ENCODE peak calls at places on chromosomes 4 and X, in five cellular contexts. One of them, this sample, is unnamed.

GRCh38 chrX:40171513-40172168 is 73.9 kb upstream of the BCOR start:
- DNase-seq in A549: no peak
- DNase-seq in HepG2: no peak
- DNase-seq in GM12878: no peak
- DNase-seq in K562: peak
- DNase-seq in this sample: no peak

GRCh38 chr4:83644677-83645639 is 109.0 kb downstream of the GPAT3 start:
- DNase-seq in A549: peak
- DNase-seq in HepG2: peak
- DNase-seq in GM12878: peak
- DNase-seq in K562: peak
- DNase-seq in this sample: peak

GRCh38 chr4:145697332-145697731 is 17.4 kb downstream of the C4orf51 start:
- DNase-seq in A549: no peak
- DNase-seq in HepG2: no peak
- DNase-seq in GM12878: no peak
- DNase-seq in K562: no peak
- DNase-seq in this sample: no peak

GRCh38 chrX:72305286-72306084 is at the start of gene CITED1:
- DNase-seq in A549: no peak
- DNase-seq in HepG2: no peak
- DNase-seq in GM12878: no peak
- DNase-seq in K562: peak
- DNase-seq in this sample: peak

GRCh38 chrX:139559383-139560042 is 29.0 kb downstream of the F9 start:
- DNase-seq in A549: peak
- DNase-seq in HepG2: peak
- DNase-seq in GM12878: peak
- DNase-seq in K562: peak
- DNase-seq in this sample: peak

GRCh38 chr4:151417164-151417571 is 8.2 kb downstream of the FHIP1A start:
- DNase-seq in A549: no peak
- DNase-seq in HepG2: peak
- DNase-seq in GM12878: no peak
- DNase-seq in K562: no peak
- DNase-seq in this sample: peak

GRCh38 chr4:128512767-128513322 is 225.2 kb upstream of the PGRMC2 start:
- DNase-seq in A549: no peak
- DNase-seq in HepG2: no peak
- DNase-seq in GM12878: no peak
- DNase-seq in K562: no peak
- DNase-seq in this sample: peak

GRCh38 chr4:159484049-159484448 is 381.2 kb downstream of the RAPGEF2 start:
- DNase-seq in A549: no peak
- DNase-seq in HepG2: no peak
- DNase-seq in GM12878: no peak
- DNase-seq in K562: no peak
- DNase-seq in this sample: no peak

GRCh38 chr4:118743867-118744266 is 58.7 kb downstream of the METTL14 start:
- DNase-seq in A549: no peak
- DNase-seq in HepG2: no peak
- DNase-seq in GM12878: no peak
- DNase-seq in K562: no peak
- DNase-seq in this sample: no peak

GRCh38 chr4:74311696-74312313 is 3.5 kb downstream of the EPGN start:
- DNase-seq in A549: peak
- DNase-seq in HepG2: peak
- DNase-seq in GM12878: peak
- DNase-seq in K562: no peak
- DNase-seq in this sample: peak

GRCh38 chr4:150108693-150109092 is 30.4 kb downstream of the DCLK2 start:
- DNase-seq in A549: no peak
- DNase-seq in HepG2: no peak
- DNase-seq in GM12878: no peak
- DNase-seq in K562: no peak
- DNase-seq in this sample: no peak

GRCh38 chr4:1205641-1206298 is 33.4 kb upstream of the SPON2 start:
- DNase-seq in A549: no peak
- DNase-seq in HepG2: no peak
- DNase-seq in GM12878: no peak
- DNase-seq in K562: no peak
- DNase-seq in this sample: peak

DNA sequence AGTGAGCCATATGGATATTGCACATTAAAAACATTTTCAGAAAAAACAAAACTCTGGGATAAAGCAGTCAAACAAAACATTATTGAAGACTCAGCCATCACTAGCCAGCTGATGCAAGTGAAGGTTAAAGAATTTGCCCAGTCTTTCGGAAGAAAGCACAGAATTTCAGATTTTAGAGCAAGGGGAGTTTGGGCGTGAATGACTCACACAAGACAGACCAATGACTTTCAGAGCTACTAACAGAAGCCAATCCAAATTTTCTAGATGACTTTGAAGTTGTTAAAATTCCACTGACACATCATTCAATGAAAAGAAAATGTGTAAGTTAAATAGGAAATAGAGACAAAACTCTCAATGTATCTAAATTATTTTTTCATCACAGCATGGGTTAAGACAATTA is 4.0 kb downstream of the MRFAP1L1 start:
- DNase-seq in A549: no peak
- DNase-seq in HepG2: no peak
- DNase-seq in GM12878: no peak
- DNase-seq in K562: no peak
- DNase-seq in this sample: no peak
- TF ChIP-seq JUNB in A549: no peak
- TF ChIP-seq JUNB in HepG2: no peak
- TF ChIP-seq JUNB in GM12878: no peak
- TF ChIP-seq JUNB in K562: no peak
- TF ChIP-seq JUNB in this sample: no peak

GRCh38 chr4:142566780-142567179 is 279.3 kb downstream of the INPP4B start:
- DNase-seq in A549: no peak
- DNase-seq in HepG2: no peak
- DNase-seq in GM12878: no peak
- DNase-seq in K562: no peak
- DNase-seq in this sample: no peak
- H3K4me3 ChIP-seq in A549: no peak
- H3K4me3 ChIP-seq in HepG2: no peak
- H3K4me3 ChIP-seq in GM12878: no peak
- H3K4me3 ChIP-seq in K562: no peak
- H3K4me3 ChIP-seq in this sample: no peak

DNA sequence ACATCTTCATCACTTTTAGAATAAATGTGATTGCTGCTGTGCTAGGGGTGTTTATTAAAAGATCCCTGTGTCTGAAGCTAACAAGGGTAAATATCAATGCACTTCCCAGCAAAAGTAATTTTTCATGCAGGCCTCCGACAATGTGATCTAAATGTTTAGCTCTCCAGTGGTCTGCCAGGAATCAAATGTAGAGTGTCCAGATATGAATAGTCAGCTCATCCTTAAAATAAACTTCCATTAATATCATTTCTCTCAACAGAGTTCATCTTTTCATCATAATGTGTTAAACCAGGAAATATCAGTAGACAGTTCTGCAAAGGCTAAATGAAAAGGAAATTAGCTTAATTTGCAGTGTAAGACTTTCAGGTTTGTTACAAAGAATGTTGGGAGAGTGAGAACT is 102.2 kb upstream of the EGFL6 start:
- DNase-seq in A549: no peak
- DNase-seq in HepG2: no peak
- DNase-seq in GM12878: no peak
- DNase-seq in K562: no peak
- DNase-seq in this sample: no peak
- H3K27ac ChIP-seq in A549: no peak
- H3K27ac ChIP-seq in HepG2: no peak
- H3K27ac ChIP-seq in GM12878: no peak
- H3K27ac ChIP-seq in K562: no peak
- H3K27ac ChIP-seq in this sample: no peak

GRCh38 chrX:120205816-120206753 is 44.5 kb upstream of the ZBTB33 start:
- DNase-seq in A549: no peak
- DNase-seq in HepG2: no peak
- DNase-seq in GM12878: no peak
- DNase-seq in K562: no peak
- DNase-seq in this sample: no peak
- TF ChIP-seq JUNB in A549: no peak
- TF ChIP-seq JUNB in HepG2: no peak
- TF ChIP-seq JUNB in GM12878: no peak
- TF ChIP-seq JUNB in K562: no peak
- TF ChIP-seq JUNB in this sample: no peak

DNA sequence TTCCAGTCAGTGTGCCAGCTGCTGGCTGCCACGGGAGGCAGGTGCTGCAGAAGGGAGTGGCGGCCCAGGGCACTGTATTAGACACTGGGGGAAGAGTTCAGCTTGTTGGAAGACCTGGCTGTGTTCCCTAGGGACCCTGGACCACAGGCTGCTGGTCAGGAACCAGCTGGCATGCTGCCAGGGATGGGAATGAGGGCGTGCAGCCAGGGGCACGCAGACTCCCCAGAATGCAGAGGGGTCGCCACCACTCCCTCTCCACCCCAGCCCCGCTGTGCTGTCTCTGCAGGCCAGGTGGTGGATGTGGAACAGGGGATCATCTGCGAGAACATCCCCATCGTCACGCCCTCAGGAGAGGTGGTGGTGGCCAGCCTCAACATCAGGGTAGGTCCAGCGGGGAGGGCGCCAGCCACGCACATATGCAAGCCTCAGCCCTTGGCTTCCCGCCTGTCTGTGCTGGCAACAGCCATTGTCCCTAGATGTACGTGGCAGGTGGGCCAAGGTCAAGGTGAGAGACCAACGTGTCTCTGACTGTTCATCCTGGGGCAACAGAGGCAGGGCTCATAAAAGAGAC is 12.3 kb downstream of the ABCD1 start:
- DNase-seq in A549: no peak
- DNase-seq in HepG2: no peak
- DNase-seq in GM12878: no peak
- DNase-seq in K562: no peak
- DNase-seq in this sample: no peak
- H3K4me3 ChIP-seq in A549: no peak
- H3K4me3 ChIP-seq in HepG2: no peak
- H3K4me3 ChIP-seq in GM12878: no peak
- H3K4me3 ChIP-seq in K562: no peak
- H3K4me3 ChIP-seq in this sample: no peak

DNA sequence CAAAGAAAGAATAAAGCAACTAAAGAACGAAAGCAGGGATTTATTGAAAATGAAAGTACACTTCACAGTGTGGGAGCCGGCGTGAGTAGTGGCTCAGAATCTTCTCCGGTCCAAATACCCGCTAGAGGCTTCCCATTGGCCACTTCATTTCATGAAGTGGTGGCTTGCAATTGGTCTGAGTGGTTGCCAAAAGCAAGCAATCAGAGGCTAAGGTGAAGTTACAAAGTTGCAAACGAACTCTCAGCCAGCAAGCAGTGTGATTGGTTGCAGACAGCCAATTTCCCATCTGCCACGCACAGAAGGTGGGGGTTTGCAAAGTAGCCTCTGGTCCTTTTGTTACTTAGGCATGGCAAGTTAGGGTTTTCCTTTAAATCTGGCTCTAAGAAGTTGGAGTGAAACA is 6.7 kb upstream of the CLOCK start:
- DNase-seq in A549: no peak
- DNase-seq in HepG2: peak
- DNase-seq in GM12878: no peak
- DNase-seq in K562: no peak
- DNase-seq in this sample: peak
- H3K27ac ChIP-seq in A549: no peak
- H3K27ac ChIP-seq in HepG2: no peak
- H3K27ac ChIP-seq in GM12878: no peak
- H3K27ac ChIP-seq in K562: no peak
- H3K27ac ChIP-seq in this sample: no peak

GRCh38 chrX:95057341-95057740 is 1383.3 kb downstream of the FAM133A start:
- DNase-seq in A549: no peak
- DNase-seq in HepG2: no peak
- DNase-seq in GM12878: no peak
- DNase-seq in K562: no peak
- DNase-seq in this sample: no peak

GRCh38 chrX:95056901-95057300 is 1382.9 kb downstream of the FAM133A start:
- DNase-seq in A549: peak
- DNase-seq in HepG2: no peak
- DNase-seq in GM12878: no peak
- DNase-seq in K562: no peak
- DNase-seq in this sample: peak

GRCh38 chrX:95059909-95060308 is 1385.9 kb downstream of the FAM133A start:
- DNase-seq in A549: no peak
- DNase-seq in HepG2: no peak
- DNase-seq in GM12878: no peak
- DNase-seq in K562: no peak
- DNase-seq in this sample: no peak

GRCh38 chrX:95055991-95056390 is 1382.0 kb downstream of the FAM133A start:
- DNase-seq in A549: no peak
- DNase-seq in HepG2: no peak
- DNase-seq in GM12878: no peak
- DNase-seq in K562: no peak
- DNase-seq in this sample: peak

GRCh38 chrX:95058815-95059214 is 1384.8 kb downstream of the FAM133A start:
- DNase-seq in A549: peak
- DNase-seq in HepG2: no peak
- DNase-seq in GM12878: no peak
- DNase-seq in K562: no peak
- DNase-seq in this sample: no peak
- TF ChIP-seq JUNB in A549: no peak
- TF ChIP-seq JUNB in HepG2: no peak
- TF ChIP-seq JUNB in GM12878: no peak
- TF ChIP-seq JUNB in K562: no peak
- TF ChIP-seq JUNB in this sample: no peak

GRCh38 chr4:180057198-180057821 is 2185.9 kb upstream of the TENM3 start:
- DNase-seq in A549: peak
- DNase-seq in HepG2: no peak
- DNase-seq in GM12878: no peak
- DNase-seq in K562: no peak
- DNase-seq in this sample: peak
- H3K4me3 ChIP-seq in A549: peak
- H3K4me3 ChIP-seq in HepG2: no peak
- H3K4me3 ChIP-seq in GM12878: peak
- H3K4me3 ChIP-seq in K562: no peak
- H3K4me3 ChIP-seq in this sample: peak

GRCh38 chr4:7984286-7984925 is 44.7 kb upstream of the AFAP1 start:
- DNase-seq in A549: no peak
- DNase-seq in HepG2: no peak
- DNase-seq in GM12878: no peak
- DNase-seq in K562: no peak
- DNase-seq in this sample: no peak
- H3K27ac ChIP-seq in A549: no peak
- H3K27ac ChIP-seq in HepG2: no peak
- H3K27ac ChIP-seq in GM12878: no peak
- H3K27ac ChIP-seq in K562: no peak
- H3K27ac ChIP-seq in this sample: no peak

This sample was measured in GM23338.